ENCODE peak calls at places on chromosome 13, in five cellular contexts. F is IMR-90, A is uterus, D is ovary, Z is heart left ventricle. R is an unnamed sample.

GRCh38 chr13:62510906-62511655 is 1095.4 kb upstream of the PCDH20 start:
- DNase-seq in F (no peak), A (no peak), D (no peak), Z (no peak), R (no peak)

GRCh38 chr13:35818577-35819165 is 312.5 kb downstream of the DCLK1 start:
- DNase-seq in F (peak), A (no peak), D (no peak), Z (no peak), R (no peak)

GRCh38 chr13:76903544-76904162 is 17.4 kb upstream of the KCTD12 start:
- DNase-seq in F (peak), A (peak), D (peak), Z (peak), R (peak)

GRCh38 chr13:51455532-51455931 is 2.7 kb upstream of the INTS6 start:
- DNase-seq in F (no peak), A (no peak), D (no peak), Z (peak), R (no peak)

GRCh38 chr13:50509771-50510441 is 333.6 kb downstream of the DLEU7 start:
- DNase-seq in F (peak), A (no peak), D (no peak), Z (no peak), R (no peak)

GRCh38 chr13:36882829-36883390 is 37.1 kb downstream of the SMAD9 start:
- DNase-seq in F (no peak), A (no peak), D (no peak), Z (no peak), R (no peak)

GRCh38 chr13:106337096-106337495 is 198.4 kb downstream of the EFNB2 start:
- DNase-seq in F (peak), A (no peak), D (no peak), Z (no peak), R (no peak)

GRCh38 chr13:109941951-109942350 is 155.6 kb upstream of the IRS2 start:
- DNase-seq in F (peak), A (no peak), D (no peak), Z (no peak), R (no peak)

GRCh38 chr13:50910483-50910805 is 853 bp downstream of the RNASEH2B start:
- DNase-seq in F (peak), A (no peak), D (no peak), Z (peak), R (no peak)

GRCh38 chr13:112446867-112447266 is 70.7 kb downstream of the SPACA7 start:
- DNase-seq in F (no peak), A (no peak), D (no peak), Z (no peak), R (no peak)

GRCh38 chr13:87123987-87124784 is 547.0 kb upstream of the SLITRK5 start:
- DNase-seq in F (peak), A (no peak), D (no peak), Z (peak), R (no peak)

GRCh38 chr13:36480726-36481485 is 48.6 kb downstream of the CCNA1 start:
- DNase-seq in F (no peak), A (no peak), D (no peak), Z (no peak), R (no peak)

GRCh38 chr13:102863590-102863989 is 17.8 kb downstream of the ERCC5 start:
- DNase-seq in F (no peak), A (no peak), D (no peak), Z (peak), R (no peak)

GRCh38 chr13:112456138-112457056 is 80.2 kb downstream of the SPACA7 start:
- DNase-seq in F (no peak), A (no peak), D (no peak), Z (no peak), R (no peak)

GRCh38 chr13:90732049-90732448 is 615.4 kb upstream of the MIR17HG start:
- DNase-seq in F (no peak), A (no peak), D (no peak), Z (no peak), R (no peak)

GRCh38 chr13:73336789-73337188 is 278.0 kb downstream of the KLF5 start:
- DNase-seq in F (no peak), A (no peak), D (no peak), Z (no peak), R (no peak)

GRCh38 chr13:109336730-109337129 is 449.7 kb downstream of the IRS2 start:
- DNase-seq in F (peak), A (no peak), D (no peak), Z (no peak), R (no peak)

GRCh38 chr13:93235258-93236015 is 8.8 kb downstream of the GPC6 start:
- DNase-seq in F (peak), A (no peak), D (no peak), Z (no peak), R (no peak)

GRCh38 chr13:73306688-73307087 is 247.9 kb downstream of the KLF5 start:
- DNase-seq in F (no peak), A (no peak), D (no peak), Z (no peak), R (no peak)

GRCh38 chr13:26557393-26558073 is at the start of gene WASF3:
- DNase-seq in F (peak), A (peak), D (peak), Z (peak), R (peak)
- TF ChIP-seq POLR2A in F (peak), A (peak), D (no peak), Z (peak), R (no peak)

GRCh38 chr13:41568143-41568989 is 111.0 kb downstream of the RGCC start:
- DNase-seq in F (no peak), A (no peak), D (no peak), Z (no peak), R (no peak)
- TF ChIP-seq POLR2A in F (no peak), A (no peak), D (no peak), Z (no peak), R (no peak)

DNA sequence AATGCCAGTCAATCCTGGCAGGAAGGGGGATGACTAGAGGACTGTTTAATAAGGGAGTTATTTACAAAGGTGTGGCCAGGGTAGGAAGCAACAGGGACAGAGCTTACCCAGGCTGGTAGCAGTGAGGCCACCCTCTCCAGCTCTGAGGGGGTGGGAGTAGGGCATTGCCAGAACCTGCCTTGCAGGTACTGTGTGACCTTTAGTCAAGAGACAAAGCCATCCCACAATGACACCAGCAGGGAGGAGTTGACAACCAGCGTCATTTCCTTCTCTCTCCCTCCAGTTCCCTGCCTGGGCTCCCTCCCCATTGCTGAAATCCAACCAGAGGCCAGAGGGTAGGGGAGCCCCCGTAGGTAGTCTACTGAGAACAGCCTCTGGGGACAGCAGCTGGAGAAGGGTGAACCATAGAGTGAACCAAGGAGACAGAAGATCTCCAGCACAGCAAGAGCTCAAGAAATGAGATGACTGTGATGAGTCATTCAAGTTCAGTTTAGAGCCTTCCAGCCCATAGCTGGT is 33.3 kb upstream of the SPATA13 start:
- DNase-seq in F (peak), A (no peak), D (no peak), Z (no peak), R (peak)
- TF ChIP-seq POLR2A in F (no peak), A (no peak), D (no peak), Z (no peak), R (peak)

DNA sequence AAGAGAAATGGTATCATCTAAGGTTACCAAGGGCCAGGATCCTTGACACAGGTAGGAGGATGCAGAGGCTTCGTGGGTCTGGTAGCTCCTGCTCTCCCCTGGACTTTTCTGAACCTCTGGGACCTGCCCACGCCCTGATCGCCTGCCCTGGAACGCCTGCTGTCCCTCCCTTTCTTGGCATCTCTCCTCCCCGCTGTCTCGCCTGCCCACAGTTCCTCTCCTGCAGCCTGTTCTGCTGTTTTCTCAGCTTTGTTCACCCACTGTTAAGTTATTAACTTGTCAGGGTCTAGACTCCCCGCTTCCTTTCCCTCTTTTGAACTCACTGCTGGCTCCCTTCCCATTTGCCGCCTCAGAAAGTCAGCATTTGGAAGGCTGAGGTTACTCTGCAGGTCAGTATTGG is 19.8 kb downstream of the SERP2 start:
- DNase-seq in F (no peak), A (no peak), D (no peak), Z (no peak), R (peak)
- TF ChIP-seq POLR2A in F (no peak), A (no peak), D (no peak), Z (no peak), R (no peak)

GRCh38 chr13:26401578-26402021 is 147.7 kb downstream of the CDK8 start:
- DNase-seq in F (no peak), A (no peak), D (no peak), Z (no peak), R (no peak)
- TF ChIP-seq POLR2A in F (no peak), A (no peak), D (no peak), Z (no peak), R (no peak)

GRCh38 chr13:100088282-100088647 is 628 bp upstream of the PCCA start:
- DNase-seq in F (no peak), A (no peak), D (no peak), Z (no peak), R (no peak)

GRCh38 chr13:100090861-100091260 is 2.0 kb downstream of the PCCA start:
- DNase-seq in F (no peak), A (no peak), D (no peak), Z (no peak), R (no peak)

GRCh38 chr13:100089633-100090032 is 740 bp downstream of the PCCA start:
- DNase-seq in F (peak), A (no peak), D (no peak), Z (no peak), R (no peak)

GRCh38 chr13:100088648-100089601 is at the start of gene PCCA:
- DNase-seq in F (peak), A (peak), D (peak), Z (peak), R (peak)
- TF ChIP-seq POLR2A in F (no peak), A (peak), D (peak), Z (peak), R (peak)

R was measured in transverse colon.